ENCODE peak calls at places on chromosome 5, in ten cellular contexts. T, E, O, S, Y, V, D, I, X and M are unnamed samples.

GRCh38 chr5:54646285-54647101 is 128.9 kb downstream of the SNX18 start:
- DNase-seq in T (peak), V (peak), E (no peak), S (no peak), D (peak), I (peak), Y (peak), X (peak), O (peak), M (peak)

GRCh38 chr5:123036391-123037103 is at the start of gene PPIC:
- DNase-seq in V (peak), I (peak), S (peak), Y (no peak), O (peak), T (peak), X (peak), D (peak), E (peak), M (peak)

GRCh38 chr5:158847772-158848171 is 251.9 kb downstream of the EBF1 start:
- DNase-seq in S (no peak), E (no peak), D (no peak), I (no peak), V (no peak), Y (peak), T (no peak), O (no peak), X (no peak), M (no peak)

GRCh38 chr5:135718151-135718550 is 116.3 kb upstream of the SLC25A48 start:
- DNase-seq in Y (no peak), V (no peak), X (peak), O (peak), S (no peak), E (no peak), D (no peak), I (peak), T (no peak), M (no peak)

GRCh38 chr5:151023047-151023615 is 2.7 kb downstream of the GPX3 start:
- DNase-seq in S (no peak), V (peak), D (no peak), Y (no peak), X (no peak), I (no peak), T (peak), O (peak), E (no peak), M (no peak)

GRCh38 chr5:139268364-139269202 is 25.0 kb upstream of the MATR3 start:
- DNase-seq in D (no peak), T (no peak), Y (no peak), S (no peak), I (no peak), O (no peak), V (no peak), E (no peak), X (no peak), M (no peak)

GRCh38 chr5:61228229-61228628 is 66.0 kb upstream of the SMIM15 start:
- DNase-seq in T (no peak), E (no peak), O (no peak), Y (no peak), D (no peak), X (no peak), I (no peak), S (no peak), V (no peak), M (no peak)

GRCh38 chr5:113806823-113807222 is 293.3 kb downstream of the YTHDC2 start:
- DNase-seq in I (no peak), S (no peak), T (no peak), D (no peak), V (peak), E (no peak), O (no peak), Y (no peak), X (no peak), M (no peak)

GRCh38 chr5:115097236-115097635 is 72.5 kb downstream of the TRIM36 start:
- DNase-seq in T (no peak), X (no peak), Y (no peak), S (no peak), I (no peak), D (no peak), V (no peak), O (no peak), E (no peak), M (no peak)

GRCh38 chr5:92729088-92729487 is 851.9 kb downstream of the NR2F1-AS1 start:
- DNase-seq in O (no peak), V (no peak), T (no peak), E (no peak), Y (no peak), D (no peak), S (no peak), I (no peak), X (no peak), M (no peak)

GRCh38 chr5:1555011-1555807 is 31.4 kb upstream of the LPCAT1 start:
- DNase-seq in X (peak), D (no peak), V (no peak), S (no peak), T (no peak), O (peak), E (no peak), Y (no peak), I (peak), M (no peak)

GRCh38 chr5:95617057-95617456 is 2.8 kb upstream of the GPR150 start:
- DNase-seq in I (peak), D (no peak), X (peak), T (no peak), Y (no peak), S (no peak), V (no peak), E (no peak), O (peak), M (no peak)

GRCh38 chr5:174793684-174794328 is 69.4 kb downstream of the MSX2 start:
- DNase-seq in V (peak), D (peak), Y (peak), T (peak), E (peak), I (peak), O (peak), X (peak), S (peak), M (peak)

GRCh38 chr5:155189476-155189875 is 175.9 kb downstream of the KIF4B start:
- DNase-seq in E (no peak), Y (no peak), O (no peak), I (no peak), V (no peak), D (no peak), T (no peak), X (no peak), S (no peak), M (no peak)

GRCh38 chr5:158560170-158560569 is 539.5 kb downstream of the EBF1 start:
- DNase-seq in D (no peak), Y (peak), S (no peak), I (no peak), E (no peak), O (no peak), X (no peak), V (no peak), T (peak), M (peak)

DNA sequence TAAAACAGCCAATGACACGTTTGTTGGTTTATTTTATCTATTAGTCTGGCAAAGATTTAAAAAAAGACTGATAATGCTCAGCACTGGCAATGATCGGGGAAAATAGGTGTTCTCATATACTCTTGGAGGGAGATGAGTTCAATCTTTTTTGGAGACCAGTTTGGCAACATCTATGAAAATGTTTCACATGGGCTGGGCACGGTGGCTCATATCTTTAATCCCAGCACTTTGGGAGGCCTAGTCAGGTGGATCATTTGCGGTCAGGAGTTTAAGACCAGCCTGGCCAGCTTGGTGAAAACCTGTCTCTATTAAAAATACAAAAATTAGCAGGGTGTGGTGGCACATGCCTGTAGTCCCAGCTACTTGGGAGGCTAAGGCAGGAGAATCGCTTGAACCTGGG is 6.8 kb upstream of the ANKRD31 start:
- DNase-seq in S (no peak), E (no peak), O (no peak), T (no peak), I (no peak), X (no peak), Y (no peak), V (no peak), D (no peak), M (no peak)
- TF ChIP-seq CTCF in S (no peak), E (no peak), O (no peak), T (no peak), I (no peak), X (no peak), Y (no peak), V (no peak), D (no peak), M (no peak)

GRCh38 chr5:45642370-45642769 is 53.8 kb downstream of the HCN1 start:
- DNase-seq in S (no peak), D (no peak), X (no peak), V (no peak), E (no peak), I (no peak), Y (no peak), T (no peak), O (no peak), M (no peak)

GRCh38 chr5:45643051-45643450 is 53.1 kb downstream of the HCN1 start:
- DNase-seq in D (no peak), S (no peak), E (no peak), T (no peak), V (no peak), X (no peak), Y (no peak), I (no peak), O (no peak), M (no peak)

GRCh38 chr5:45639038-45639437 is 57.1 kb downstream of the HCN1 start:
- DNase-seq in T (no peak), Y (no peak), D (no peak), I (no peak), S (no peak), V (no peak), O (no peak), E (peak), X (no peak), M (no peak)
- TF ChIP-seq CTCF in T (no peak), Y (peak), D (no peak), I (no peak), S (peak), V (no peak), O (no peak), E (peak), X (no peak), M (no peak)

GRCh38 chr5:65776707-65777141 is 54.7 kb downstream of the NLN start:
- DNase-seq in V (no peak), E (no peak), I (peak), D (no peak), X (no peak), S (no peak), T (no peak), Y (no peak), O (peak), M (no peak)

GRCh38 chr5:65774346-65774745 is 52.3 kb downstream of the NLN start:
- DNase-seq in E (no peak), I (peak), T (no peak), X (no peak), V (no peak), Y (no peak), S (no peak), D (no peak), O (peak), M (peak)

GRCh38 chr5:65775476-65775875 is 53.5 kb downstream of the NLN start:
- DNase-seq in T (no peak), I (no peak), O (no peak), D (no peak), X (no peak), Y (no peak), E (no peak), V (no peak), S (no peak), M (no peak)

GRCh38 chr5:65779643-65780042 is 57.6 kb downstream of the NLN start:
- DNase-seq in T (no peak), I (no peak), V (no peak), O (no peak), X (no peak), E (no peak), Y (no peak), S (no peak), D (no peak), M (no peak)

DNA sequence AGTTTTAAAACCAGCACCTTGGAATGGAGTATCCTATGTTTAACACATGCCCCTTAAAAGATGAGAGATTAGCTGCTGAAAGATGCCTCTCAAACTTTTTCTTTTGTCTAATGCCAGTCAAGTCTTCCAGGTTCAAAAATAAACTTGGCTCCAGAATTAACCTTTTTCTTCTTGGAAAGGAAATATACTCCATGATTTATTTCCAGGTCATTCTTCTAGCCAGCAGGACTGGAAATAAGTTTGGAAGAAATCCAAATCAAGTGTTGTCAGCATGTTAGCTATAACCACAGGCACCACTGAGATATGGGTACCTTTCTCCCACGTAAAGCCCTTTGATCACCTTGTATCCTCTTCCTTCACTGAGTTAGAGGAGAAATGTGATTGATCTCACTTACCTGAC is 56.1 kb downstream of the NLN start:
- DNase-seq in Y (no peak), D (no peak), S (no peak), I (no peak), O (no peak), E (no peak), T (no peak), X (no peak), V (no peak), M (no peak)
- TF ChIP-seq CTCF in Y (no peak), D (no peak), S (no peak), I (no peak), O (no peak), E (no peak), T (no peak), X (no peak), V (no peak), M (no peak)

GRCh38 chr5:17882760-17883488 is 248.7 kb downstream of the TAF11L14 start:
- DNase-seq in X (peak), E (no peak), I (no peak), T (no peak), D (no peak), O (peak), V (no peak), S (no peak), Y (no peak), M (no peak)
- TF ChIP-seq CTCF in X (no peak), E (no peak), I (no peak), T (no peak), D (no peak), O (no peak), V (no peak), S (no peak), Y (no peak), M (no peak)

DNA sequence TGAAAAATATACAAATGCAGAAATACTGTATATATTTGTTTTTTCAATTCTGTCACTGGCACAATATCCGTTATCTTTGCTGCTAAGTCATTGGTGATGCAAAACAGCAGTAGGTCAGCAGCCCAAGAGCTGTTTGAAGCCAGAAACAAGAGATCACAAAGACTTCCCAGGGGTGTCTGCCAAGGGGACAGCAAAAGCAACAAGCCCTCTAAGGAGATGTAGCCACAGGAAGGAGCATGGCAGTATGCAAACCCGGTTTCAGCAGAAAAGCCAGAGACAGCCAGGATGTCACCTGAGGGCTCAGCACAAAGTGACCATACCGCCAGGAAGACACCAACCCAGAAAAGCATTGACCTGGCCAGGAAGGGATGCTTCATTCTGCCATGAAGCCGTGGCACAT is 241.5 kb downstream of the ARRDC3 start:
- DNase-seq in O (no peak), D (no peak), V (no peak), T (no peak), I (no peak), E (no peak), S (no peak), Y (no peak), X (no peak), M (no peak)
- TF ChIP-seq CTCF in O (no peak), D (no peak), V (no peak), T (no peak), I (no peak), E (no peak), S (no peak), Y (no peak), X (no peak), M (no peak)

GRCh38 chr5:7894439-7894838 is 25.5 kb downstream of the MTRR start:
- DNase-seq in I (no peak), X (no peak), O (no peak), E (no peak), D (no peak), Y (no peak), T (no peak), V (no peak), S (no peak), M (no peak)

GRCh38 chr5:7894860-7895259 is 25.9 kb downstream of the MTRR start:
- DNase-seq in X (no peak), E (no peak), D (no peak), Y (no peak), O (no peak), V (no peak), T (no peak), S (no peak), I (no peak), M (no peak)

GRCh38 chr5:7902201-7902600 is 33.3 kb downstream of the MTRR start:
- DNase-seq in T (no peak), V (no peak), S (no peak), X (no peak), Y (no peak), D (no peak), E (no peak), I (no peak), O (no peak), M (no peak)

DNA sequence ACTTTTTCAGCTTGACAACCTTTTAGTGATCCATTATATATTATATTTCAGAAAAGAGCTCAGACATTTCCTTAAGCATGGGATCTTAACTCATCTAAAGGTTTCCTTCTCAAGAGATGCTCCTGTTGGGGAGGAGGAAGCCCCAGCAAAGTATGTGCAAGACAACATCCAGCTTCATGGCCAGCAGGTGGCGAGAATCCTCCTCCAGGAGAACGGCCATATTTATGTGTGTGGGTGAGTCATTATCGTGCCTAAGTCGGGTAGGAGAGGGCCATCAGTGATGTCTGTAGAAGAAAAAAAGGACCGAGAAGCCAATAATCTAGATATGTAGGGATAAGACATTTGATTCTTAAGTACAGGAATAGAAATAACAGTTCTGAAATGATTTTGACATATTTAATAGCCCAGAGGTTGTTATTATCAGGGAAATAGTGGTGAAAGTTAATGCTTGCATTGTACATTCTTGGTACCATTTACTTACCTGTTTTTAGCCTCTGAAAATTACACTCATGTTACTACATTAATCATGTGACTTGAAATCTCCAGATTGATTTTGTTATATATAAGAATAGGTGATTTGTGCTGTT is 28.2 kb downstream of the MTRR start:
- DNase-seq in E (peak), S (peak), I (peak), O (peak), Y (no peak), T (no peak), X (peak), D (no peak), V (no peak), M (peak)
- TF ChIP-seq CTCF in E (peak), S (peak), I (peak), O (peak), Y (peak), T (peak), X (peak), D (no peak), V (no peak), M (peak)

GRCh38 chr5:132490484-132491367 is at the start of gene IRF1:
- DNase-seq in V (peak), I (peak), D (peak), E (peak), O (peak), T (peak), Y (peak), X (peak), S (peak), M (peak)
- TF ChIP-seq CTCF in V (no peak), I (no peak), D (peak), E (no peak), O (no peak), T (peak), Y (peak), X (no peak), S (peak), M (no peak)